ENCODE peak calls at places on chromosomes 16 and 17, in six cellular contexts. Y is endodermal cell, Z is tibial nerve, I is esophagus muscularis mucosa, V is upper lobe of right lung, H is uterus. O is an unnamed sample. For H3K4me1, the result is how much of the 10 kb centered on the place peaks cover.

GRCh38 chr17:17058304-17058703 is 16.0 kb downstream of the MPRIP start:
- DNase-seq in Z (no peak), V (no peak), H (no peak), Y (peak), I (no peak), O (peak)

GRCh38 chr17:80678621-80679020 is 134.0 kb downstream of the RPTOR start:
- DNase-seq in I (no peak), Y (peak), Z (no peak), V (no peak), H (no peak), O (no peak)

GRCh38 chr17:75371339-75371738 is 34.1 kb downstream of the GRB2 start:
- DNase-seq in Z (no peak), I (no peak), Y (no peak), V (no peak), H (no peak), O (no peak)

GRCh38 chr16:1277016-1277944 is 21.4 kb downstream of the TPSD1 start:
- DNase-seq in V (no peak), Y (no peak), Z (no peak), I (no peak), H (no peak), O (no peak)

GRCh38 chr16:50266337-50267091 is at the start of gene ADCY7:
- DNase-seq in H (no peak), I (no peak), Z (no peak), V (peak), Y (peak), O (no peak)

GRCh38 chr17:81019563-81020442 is 15.1 kb upstream of the BAIAP2 start:
- DNase-seq in I (no peak), Z (no peak), V (peak), Y (no peak), H (no peak), O (no peak)

GRCh38 chr16:53415504-53415903 is 18.8 kb upstream of the RBL2 start:
- DNase-seq in Y (peak), I (no peak), V (no peak), Z (no peak), H (no peak), O (no peak)

GRCh38 chr17:59330314-59330942 is 1.0 kb upstream of the YPEL2 start:
- DNase-seq in I (no peak), Y (peak), H (peak), V (peak), Z (peak), O (no peak)

GRCh38 chr17:51427259-51428255 is 167.2 kb downstream of the UTP18 start:
- DNase-seq in H (no peak), Z (no peak), Y (no peak), I (peak), V (no peak), O (no peak)

GRCh38 chr17:79991140-79991923 is 44.3 kb downstream of the TBC1D16 start:
- DNase-seq in Z (peak), Y (peak), H (peak), V (peak), I (peak), O (peak)

GRCh38 chr16:2002406-2003230 is 7.0 kb downstream of the ZNF598 start:
- DNase-seq in Y (no peak), I (no peak), Z (no peak), V (no peak), H (no peak), O (no peak)

GRCh38 chr17:2610195-2610594 is 16.7 kb downstream of the PAFAH1B1 start:
- DNase-seq in H (no peak), I (no peak), V (no peak), Z (no peak), Y (no peak), O (no peak)

GRCh38 chr17:29214215-29215146 is 32.2 kb upstream of the CRYBA1 start:
- DNase-seq in Y (no peak), I (no peak), V (no peak), Z (no peak), H (no peak), O (no peak)

GRCh38 chr17:80254396-80255241 is 6.0 kb upstream of the RNF213 start:
- DNase-seq in I (no peak), Y (peak), V (no peak), Z (peak), H (no peak), O (peak)

GRCh38 chr17:36747861-36748260 is 146.5 kb downstream of the MRM1 start:
- DNase-seq in Z (no peak), V (no peak), H (no peak), I (no peak), Y (no peak), O (no peak)

GRCh38 chr16:11198817-11199216 is 57.2 kb downstream of the SOCS1 start:
- DNase-seq in Z (no peak), Y (no peak), V (no peak), H (no peak), I (no peak), O (no peak)

GRCh38 chr16:31696968-31697743 is 169.5 kb downstream of the AHSP start:
- DNase-seq in H (no peak), I (peak), Z (no peak), V (no peak), Y (no peak), O (no peak)

GRCh38 chr16:17358846-17359245 is 111.9 kb downstream of the XYLT1 start:
- DNase-seq in V (no peak), H (no peak), Z (no peak), I (no peak), Y (no peak), O (no peak)

GRCh38 chr17:57004944-57005579 is 27.1 kb downstream of the SCPEP1 start:
- DNase-seq in Z (no peak), V (no peak), Y (peak), I (no peak), H (no peak), O (no peak)

GRCh38 chr17:42120161-42121065 is 754 bp downstream of the KAT2A start:
- DNase-seq in Y (peak), H (no peak), Z (no peak), I (no peak), V (no peak), O (no peak)

GRCh38 chr16:12060751-12061150 is 84.2 kb downstream of the SNX29 start:
- DNase-seq in I (no peak), Y (no peak), H (no peak), Z (no peak), V (peak), O (no peak)

GRCh38 chr16:87463722-87464690 is 28.8 kb downstream of the ZCCHC14 start:
- DNase-seq in I (no peak), V (no peak), Y (no peak), H (no peak), Z (peak), O (no peak)

GRCh38 chr16:84543931-84544776 is 39.7 kb upstream of the MEAK7 start:
- DNase-seq in Z (no peak), V (no peak), I (no peak), Y (no peak), H (peak), O (no peak)

GRCh38 chr16:82146957-82147356 is 23.1 kb downstream of the MPHOSPH6 start:
- DNase-seq in Y (no peak), I (no peak), H (no peak), V (no peak), Z (no peak), O (no peak)

GRCh38 chr17:12545877-12546513 is 119.7 kb upstream of the MYOCD start:
- DNase-seq in V (no peak), H (no peak), Z (peak), Y (peak), I (no peak), O (no peak)

GRCh38 chr16:73043828-73044493 is 4.0 kb downstream of the ZFHX3 start:
- DNase-seq in H (no peak), Z (no peak), Y (no peak), V (no peak), I (no peak), O (no peak)

GRCh38 chr17:80187493-80187892 is 17.7 kb downstream of the CARD14 start:
- DNase-seq in H (peak), I (no peak), V (peak), Z (peak), Y (no peak), O (peak)

GRCh38 chr16:85445779-85446222 is 167.3 kb upstream of the GSE1 start:
- DNase-seq in H (no peak), Y (no peak), I (no peak), Z (no peak), V (no peak), O (no peak)

GRCh38 chr17:17739388-17740066 is 58.3 kb downstream of the RAI1 start:
- DNase-seq in I (no peak), V (no peak), Z (no peak), Y (no peak), H (peak), O (no peak)

GRCh38 chr16:12802661-12803060 is 1.0 kb downstream of the CPPED1 start:
- DNase-seq in Z (no peak), V (no peak), I (no peak), H (no peak), Y (no peak), O (no peak)

GRCh38 chr16:81473066-81473488 is 28.5 kb downstream of the CMIP start:
- DNase-seq in V (no peak), I (no peak), Y (no peak), H (no peak), Z (no peak), O (no peak)

GRCh38 chr17:8464941-8465340 is 29.3 kb downstream of the NDEL1 start:
- DNase-seq in Z (no peak), H (no peak), Y (no peak), I (no peak), V (no peak), O (no peak)

GRCh38 chr17:79845601-79845949 is 6.3 kb upstream of the CBX4 start:
- DNase-seq in H (no peak), Z (no peak), V (no peak), Y (no peak), I (no peak), O (no peak)

GRCh38 chr16:56945847-56946527 is 14.0 kb downstream of the HERPUD1 start:
- DNase-seq in Z (no peak), Y (no peak), I (no peak), V (no peak), H (no peak), O (no peak)

GRCh38 chr16:56946767-56947603 is 14.8 kb upstream of the CETP start:
- DNase-seq in Y (no peak), H (no peak), I (no peak), V (no peak), Z (no peak), O (no peak)

GRCh38 chr16:56948234-56948633 is 13.5 kb upstream of the CETP start:
- DNase-seq in V (no peak), Y (no peak), I (no peak), H (no peak), Z (no peak), O (no peak)

GRCh38 chr16:56944954-56945839 is 13.3 kb downstream of the HERPUD1 start:
- DNase-seq in Z (no peak), V (no peak), H (no peak), Y (no peak), I (no peak), O (no peak)

GRCh38 chr16:56947604-56947995 is 14.2 kb upstream of the CETP start:
- DNase-seq in Z (no peak), Y (no peak), I (no peak), H (no peak), V (no peak), O (no peak)
- H3K27ac ChIP-seq in Z (no peak), Y (no peak), I (no peak), H (no peak), V (no peak), O (no peak)

DNA sequence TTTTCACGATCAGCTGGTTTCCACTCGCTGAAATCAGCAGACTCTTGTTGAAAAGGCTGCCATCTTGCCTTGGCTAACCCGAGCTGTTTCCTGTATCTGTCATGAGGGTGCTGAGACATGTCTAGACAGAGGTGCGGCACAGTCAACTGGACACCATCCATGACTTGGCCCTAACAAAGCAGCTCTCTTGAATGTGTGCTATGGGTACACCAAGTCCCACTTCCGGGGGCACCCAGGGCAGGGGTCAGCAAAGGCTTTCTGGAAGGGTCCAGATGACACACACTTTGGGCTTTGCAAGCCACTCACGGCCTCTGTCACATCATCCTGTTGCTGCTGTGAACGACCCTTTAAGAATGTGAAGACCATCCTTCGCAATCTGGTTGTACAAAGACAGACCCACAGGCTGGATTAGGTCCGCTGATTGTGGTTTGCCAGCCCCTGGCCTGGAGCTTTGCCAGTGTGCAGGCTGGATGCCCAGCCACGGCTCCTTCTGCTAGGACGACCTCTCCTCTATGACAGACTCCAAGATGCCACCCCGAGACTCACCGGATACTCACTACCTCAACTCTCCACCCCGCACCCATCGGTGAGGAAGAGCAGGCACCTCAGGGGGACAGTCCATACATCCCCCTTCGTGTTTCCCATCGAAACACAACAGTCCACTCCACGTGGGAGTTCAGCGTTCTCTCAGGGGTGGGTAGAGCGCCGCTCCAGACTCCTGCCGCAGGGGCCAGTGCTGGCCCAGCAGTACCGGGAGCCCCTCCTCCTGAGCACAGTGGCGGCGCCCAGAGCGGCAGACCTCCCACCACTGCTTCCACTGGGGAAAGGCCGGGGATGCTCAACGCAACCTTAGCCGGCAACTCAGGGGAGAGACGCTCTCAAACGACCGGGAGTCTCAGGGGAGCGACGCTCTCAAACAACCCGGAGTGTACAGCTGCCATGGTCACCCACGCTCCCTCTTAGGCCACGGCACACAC is 123.5 kb downstream of the ANKRD11 start:
- DNase-seq in Z (no peak), V (peak), I (no peak), H (no peak), Y (no peak), O (no peak)
- H3K4me1 ChIP-seq in Z (under half), V (half or more), I (half or more), H (under half), Y (under half), O (under half)

GRCh38 chr17:33925650-33926049 is 329.4 kb upstream of the CCL2 start:
- DNase-seq in V (no peak), H (no peak), Y (no peak), Z (no peak), I (no peak), O (no peak)

GRCh38 chr17:33922971-33923370 is 332.1 kb upstream of the CCL2 start:
- DNase-seq in I (no peak), V (no peak), Y (no peak), H (no peak), Z (no peak), O (no peak)

GRCh38 chr17:33924105-33924504 is 331.0 kb upstream of the CCL2 start:
- DNase-seq in Z (no peak), V (no peak), H (no peak), Y (no peak), I (no peak), O (no peak)

GRCh38 chr17:33929181-33929724 is 325.8 kb upstream of the CCL2 start:
- DNase-seq in I (no peak), V (no peak), Z (no peak), H (no peak), Y (peak), O (no peak)

DNA sequence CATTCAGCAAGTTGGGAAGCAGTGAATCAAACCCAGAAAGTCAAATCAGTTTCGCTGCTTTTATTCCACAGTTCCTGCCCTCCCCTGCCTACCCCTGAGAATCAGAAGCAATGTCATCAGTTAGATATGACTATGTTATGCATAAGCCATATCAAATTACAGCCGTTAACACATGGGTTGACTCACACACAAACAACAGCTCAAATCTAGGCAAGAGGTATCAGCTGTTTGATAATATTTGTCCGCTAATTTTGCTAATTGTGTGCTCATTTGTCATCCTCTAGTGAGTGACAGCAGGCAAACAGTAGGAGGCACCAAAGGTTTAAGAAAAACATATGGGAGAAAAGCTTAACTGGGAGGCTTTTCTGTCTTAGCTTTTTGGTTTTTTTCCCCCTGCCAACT is 327.4 kb upstream of the CCL2 start:
- DNase-seq in I (no peak), Y (no peak), Z (no peak), V (no peak), H (no peak), O (no peak)
- TF ChIP-seq CTCF in I (no peak), Y (peak), Z (no peak), V (no peak), H (no peak), O (no peak)

DNA sequence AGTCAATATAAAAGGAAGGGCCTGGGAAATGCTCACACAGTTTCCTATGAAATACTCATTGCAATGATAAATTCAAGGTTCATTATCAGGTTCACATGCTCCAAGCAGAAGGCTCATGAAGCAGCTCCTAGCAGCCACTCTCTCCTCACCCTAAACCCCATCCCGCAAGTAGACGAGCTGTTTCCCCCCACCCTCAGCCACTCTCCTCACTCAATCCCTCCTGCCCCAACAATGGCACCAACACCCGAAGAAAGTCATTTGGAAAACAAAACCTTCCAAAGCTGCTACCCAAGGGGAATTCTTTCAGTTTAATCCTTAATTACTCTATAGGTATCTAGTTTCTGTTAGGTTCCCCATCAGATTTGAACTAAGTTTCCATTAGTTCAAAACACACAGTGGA is 69.7 kb downstream of the CREBBP start:
- DNase-seq in Y (no peak), Z (no peak), V (no peak), H (no peak), I (no peak), O (no peak)
- H3K27ac ChIP-seq in Y (no peak), Z (no peak), V (no peak), H (no peak), I (no peak), O (no peak)

DNA sequence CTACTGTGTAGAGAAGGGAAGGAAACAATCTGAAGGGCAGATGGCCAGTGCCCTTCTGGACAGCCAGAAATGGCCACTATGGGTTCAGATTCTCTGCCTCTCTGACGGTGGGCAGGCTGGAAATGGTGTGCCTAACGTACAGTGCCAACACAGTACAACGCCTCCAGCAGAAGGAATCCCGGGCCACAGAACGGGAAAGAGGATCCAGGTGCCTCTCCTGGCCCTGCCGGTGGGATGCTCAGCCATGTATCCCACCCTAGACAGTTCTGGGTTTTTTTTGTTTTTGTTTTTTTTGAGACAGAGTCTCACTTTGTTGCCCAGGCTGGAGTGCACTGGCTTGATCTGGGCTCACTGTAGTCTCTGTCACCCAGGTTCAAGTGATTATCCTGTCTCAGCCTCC is 71.5 kb downstream of the SLC5A11 start:
- DNase-seq in V (no peak), I (no peak), Z (no peak), H (no peak), Y (no peak), O (no peak)
- H3K4me1 ChIP-seq in V (under half), I (under half), Z (under half), H (under half), Y (under half), O (under half)

GRCh38 chr17:73188011-73188410 is 4.8 kb upstream of the COG1 start:
- DNase-seq in I (no peak), H (no peak), V (no peak), Z (no peak), Y (no peak), O (no peak)

GRCh38 chr17:73191443-73192218 is 1.2 kb upstream of the COG1 start:
- DNase-seq in Z (peak), V (peak), Y (peak), I (no peak), H (peak), O (peak)

GRCh38 chr17:73192219-73192893 is 499 bp upstream of the COG1 start:
- DNase-seq in I (no peak), H (peak), V (peak), Y (peak), Z (peak), O (peak)

GRCh38 chr17:73187203-73187769 is 5.6 kb upstream of the COG1 start:
- DNase-seq in Y (no peak), V (no peak), Z (no peak), I (no peak), H (no peak), O (no peak)

GRCh38 chr17:73189417-73190099 is 3.3 kb upstream of the COG1 start:
- DNase-seq in I (no peak), Y (peak), V (no peak), H (no peak), Z (no peak), O (no peak)
- TF ChIP-seq CTCF in I (no peak), Y (peak), V (peak), H (no peak), Z (no peak), O (peak)

GRCh38 chr16:3035972-3036725 is 595 bp downstream of the BICDL2 start:
- DNase-seq in V (peak), Z (no peak), H (no peak), I (no peak), Y (peak), O (no peak)
- H3K27ac ChIP-seq in V (peak), Z (no peak), H (no peak), I (no peak), Y (no peak), O (peak)

GRCh38 chr17:68498479-68499326 is 13.5 kb upstream of the PRKAR1A start:
- DNase-seq in Z (no peak), Y (no peak), H (peak), V (peak), I (no peak), O (no peak)

GRCh38 chr17:68499587-68499986 is 12.6 kb upstream of the PRKAR1A start:
- DNase-seq in Y (no peak), Z (no peak), V (no peak), I (no peak), H (no peak), O (no peak)

GRCh38 chr17:68495081-68495480 is 17.1 kb upstream of the PRKAR1A start:
- DNase-seq in I (no peak), H (no peak), Z (no peak), Y (no peak), V (no peak), O (no peak)

GRCh38 chr17:68501074-68501473 is 11.2 kb upstream of the PRKAR1A start:
- DNase-seq in I (no peak), V (no peak), Z (no peak), Y (no peak), H (no peak), O (no peak)

GRCh38 chr17:68497885-68498319 is 14.3 kb upstream of the PRKAR1A start:
- DNase-seq in Z (no peak), H (no peak), I (no peak), Y (no peak), V (no peak), O (no peak)
- H3K4me1 ChIP-seq in Z (under half), H (under half), I (under half), Y (under half), V (under half), O (under half)